ENCODE peak calls at places on chromosomes 4 and X, in ten cellular contexts. O is suprapubic skin, V is GM12865, Z is esophagus squamous epithelium, P is stomach, G is IMR-90, N is psoas muscle, F is transverse colon, B is astrocyte of the spinal cord, U is uterus. Y is an unnamed sample.

GRCh38 chr4:99885063-99885664 is 9.1 kb downstream of the LAMTOR3 start:
- DNase-seq in O (no peak), V (peak; percentile 52), Z (no peak), P (no peak), G (peak; percentile 38), N (no peak), F (no peak), B (peak; percentile 59), U (no peak), Y (peak; percentile 44)

GRCh38 chr4:113572620-113573019 is 188.9 kb downstream of the CAMK2D start:
- DNase-seq in O (no peak), V (no peak), Z (no peak), P (no peak), G (no peak), N (no peak), F (no peak), B (no peak), U (no peak), Y (no peak)

GRCh38 chr4:77819409-77819835 is 254 bp upstream of the CNOT6L start:
- DNase-seq in O (no peak), V (no peak), Z (no peak), P (no peak), G (no peak), N (no peak), F (no peak), B (peak; percentile 19), U (no peak), Y (no peak)

GRCh38 chr4:52019941-52020657 is at the start of gene LRRC66:
- DNase-seq in O (no peak), V (no peak), Z (no peak), P (peak; percentile 69), G (no peak), N (no peak), F (peak; percentile 87), B (no peak), U (no peak), Y (no peak)

GRCh38 chr4:168832746-168833575 is 177.1 kb downstream of the CBR4 start:
- DNase-seq in O (peak; percentile 83), V (no peak), Z (no peak), P (peak; percentile 27), G (no peak), N (peak; percentile 67), F (peak; percentile 19), B (peak; percentile 45), U (peak; percentile 62), Y (no peak)

GRCh38 chrX:138001219-138001618 is 435.3 kb downstream of the ZIC3 start:
- DNase-seq in O (no peak), V (no peak), Z (no peak), P (no peak), G (no peak), N (no peak), F (no peak), B (no peak), U (no peak), Y (no peak)

GRCh38 chr4:39367166-39367565 is 1.0 kb upstream of the RFC1 start:
- DNase-seq in O (no peak), V (no peak), Z (no peak), P (no peak), G (no peak), N (no peak), F (no peak), B (no peak), U (no peak), Y (no peak)

GRCh38 chrX:41720125-41720780 is 3.7 kb upstream of the GPR82 start:
- DNase-seq in O (no peak), V (peak; percentile 80), Z (no peak), P (peak; percentile 28), G (peak; percentile 41), N (no peak), F (peak; percentile 22), B (no peak), U (no peak), Y (no peak)

GRCh38 chrX:8484360-8484759 is 19.7 kb downstream of the VCX3B start:
- DNase-seq in O (no peak), V (no peak), Z (no peak), P (no peak), G (no peak), N (no peak), F (no peak), B (no peak), U (no peak), Y (no peak)

GRCh38 chr4:137226221-137226620 is 306.1 kb downstream of the PCDH18 start:
- DNase-seq in O (no peak), V (no peak), Z (no peak), P (no peak), G (no peak), N (no peak), F (no peak), B (no peak), U (no peak), Y (peak; percentile 22)

GRCh38 chr4:107292979-107293378 is 256.9 kb upstream of the DKK2 start:
- DNase-seq in O (no peak), V (no peak), Z (no peak), P (no peak), G (no peak), N (no peak), F (no peak), B (no peak), U (no peak), Y (no peak)

GRCh38 chr4:24778427-24779225 is 16.7 kb upstream of the SOD3 start:
- DNase-seq in O (no peak), V (no peak), Z (no peak), P (no peak), G (peak; percentile 98), N (peak; percentile 64), F (peak; percentile 14), B (peak; percentile 92), U (peak; percentile 72), Y (peak; percentile 99)

GRCh38 chr4:7128234-7128633 is 60.4 kb upstream of the GRPEL1 start:
- DNase-seq in O (no peak), V (no peak), Z (no peak), P (no peak), G (no peak), N (no peak), F (no peak), B (no peak), U (no peak), Y (no peak)

DNA sequence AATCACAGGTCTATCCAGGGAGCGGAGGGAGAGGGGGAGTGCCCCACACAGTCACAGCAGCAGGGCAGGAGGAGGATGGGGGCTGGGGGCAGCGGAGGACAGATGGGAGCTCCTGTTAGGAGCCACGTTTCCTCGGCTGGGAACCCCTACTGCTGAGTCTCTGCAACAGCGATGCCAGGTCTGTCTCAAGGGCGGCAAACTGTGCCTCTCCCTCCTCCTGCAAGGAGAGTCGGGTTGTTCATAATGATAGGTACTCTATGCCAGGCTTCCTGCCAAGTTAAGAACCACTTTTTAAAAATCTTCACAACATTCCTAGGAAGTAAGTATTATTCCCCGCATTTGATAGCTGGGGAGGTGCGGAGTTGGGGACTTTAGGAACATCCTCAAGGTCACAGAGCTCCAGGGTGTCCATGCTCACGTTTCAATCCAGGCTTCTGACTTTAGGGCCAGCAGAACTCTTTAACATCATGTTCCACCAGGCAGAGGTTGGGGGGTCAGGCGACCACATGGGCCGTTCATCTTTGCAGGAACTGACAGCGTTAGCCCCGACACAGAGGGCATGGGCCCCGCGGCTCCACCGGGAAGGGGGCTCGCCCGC is 98.3 kb upstream of the MAML3 start:
- DNase-seq in O (no peak), V (no peak), Z (no peak), P (peak; percentile 31), G (no peak), N (peak; percentile 52), F (peak; percentile 46), B (no peak), U (peak; percentile 47), Y (peak; percentile 3)
- TF ChIP-seq CTCF in O (no peak), V (no peak), Z (no peak), P (no peak), G (no peak), N (no peak), F (no peak), B (no peak), U (no peak), Y (peak; percentile 19)

GRCh38 chr4:110172972-110173371 is 25.4 kb downstream of the ELOVL6 start:
- DNase-seq in O (no peak), V (no peak), Z (no peak), P (no peak), G (no peak), N (no peak), F (peak; percentile 51), B (no peak), U (no peak), Y (no peak)
- H3K4me3 ChIP-seq in O (no peak overlapping the region), V (no peak overlapping the region), Z (no peak overlapping the region), P (no peak overlapping the region), G (no peak overlapping the region), N (no peak overlapping the region), F (no peak overlapping the region), B (no peak overlapping the region), U (no peak overlapping the region), Y (no peak overlapping the region)

DNA sequence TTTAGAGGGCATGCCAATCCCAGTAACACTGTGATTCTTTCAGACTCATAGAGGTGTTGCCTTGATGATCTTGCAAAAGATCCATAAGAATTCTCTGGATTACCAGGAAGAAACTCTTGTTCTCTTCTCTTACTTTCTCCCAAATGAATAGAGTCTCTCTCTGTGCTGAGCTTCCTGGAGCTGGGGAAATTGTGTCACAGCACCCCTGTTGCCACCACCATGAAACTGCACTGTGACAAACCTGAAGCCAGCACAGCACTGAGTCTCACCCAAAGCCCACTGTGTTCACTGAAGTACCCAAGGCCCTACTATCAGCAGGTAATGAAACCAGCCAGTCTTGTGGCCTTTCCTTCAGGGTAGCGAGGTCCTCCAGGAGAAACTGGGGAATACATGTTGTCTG is 332.7 kb upstream of the FGF16 start:
- DNase-seq in O (no peak), V (no peak), Z (no peak), P (no peak), G (no peak), N (no peak), F (no peak), B (no peak), U (no peak), Y (no peak)
- TF ChIP-seq CTCF in O (no peak), V (no peak), Z (no peak), P (no peak), G (no peak), N (no peak), F (no peak), B (no peak), U (no peak), Y (no peak)

GRCh38 chrX:153883163-153883843 is 2.7 kb downstream of the L1CAM start:
- DNase-seq in O (no peak), V (no peak), Z (no peak), P (no peak), G (no peak), N (no peak), F (no peak), B (no peak), U (no peak), Y (no peak)

GRCh38 chrX:153885968-153886903 is at the start of gene L1CAM:
- DNase-seq in O (no peak), V (no peak), Z (no peak), P (no peak), G (no peak), N (no peak), F (no peak), B (no peak), U (no peak), Y (no peak)

GRCh38 chrX:153884136-153885076 is 1.6 kb downstream of the L1CAM start:
- DNase-seq in O (no peak), V (no peak), Z (no peak), P (no peak), G (no peak), N (peak; percentile 40), F (no peak), B (no peak), U (no peak), Y (no peak)

GRCh38 chrX:153886915-153887314 is 942 bp upstream of the L1CAM start:
- DNase-seq in O (no peak), V (no peak), Z (no peak), P (no peak), G (no peak), N (peak; percentile 36), F (no peak), B (no peak), U (no peak), Y (no peak)

GRCh38 chrX:153885208-153885787 is 675 bp downstream of the L1CAM start:
- DNase-seq in O (no peak), V (no peak), Z (no peak), P (no peak), G (no peak), N (peak; percentile 50), F (no peak), B (no peak), U (no peak), Y (no peak)
- H3K4me3 ChIP-seq in O (peak overlapping the region; percentile 34), V (no peak overlapping the region), Z (peak overlapping the region; percentile 14), P (peak overlapping the region; percentile 26), G (no peak overlapping the region), N (no peak overlapping the region), F (no peak overlapping the region), B (no peak overlapping the region), U (no peak overlapping the region), Y (no peak overlapping the region)

Y was measured in AG10803.